ENCODE peak calls at places on chromosomes 12 and 14, in four cellular contexts. E is stimulated activated CD8-positive, alpha-beta memory T cell treated with anti-CD3 and anti-CD28 coated beads, Interleukin-2, amount 100 ng/mL, for 48 hours; Y is ovary; K is endothelial cell. X is an unnamed sample.

GRCh38 chr12:42282301-42282700 is 43.6 kb downstream of the ZCRB1 start:
- DNase-seq in Y (no peak), E (no peak), K (no peak), X (no peak)

GRCh38 chr12:62613092-62613491 is 146.5 kb downstream of the MON2 start:
- DNase-seq in E (no peak), Y (no peak), K (no peak), X (no peak)

GRCh38 chr14:54223978-54224377 is 172.8 kb upstream of the CDKN3 start:
- DNase-seq in E (no peak), K (no peak), Y (no peak), X (no peak)

GRCh38 chr14:63551338-63551737 is 8.2 kb upstream of the PPP2R5E start:
- DNase-seq in E (no peak), Y (no peak), K (no peak), X (no peak)

GRCh38 chr12:27682534-27682933 is 13.7 kb upstream of the REP15 start:
- DNase-seq in E (no peak), Y (no peak), K (no peak), X (no peak)

GRCh38 chr14:90091393-90091792 is 29.6 kb downstream of the KCNK13 start:
- DNase-seq in Y (no peak), K (no peak), E (no peak), X (no peak)

GRCh38 chr12:116863275-116863767 is 17.9 kb downstream of the HRK start:
- DNase-seq in Y (no peak), E (no peak), K (peak), X (no peak)

GRCh38 chr12:25495336-25496097 is 57.6 kb downstream of the LMNTD1 start:
- DNase-seq in Y (no peak), E (no peak), K (no peak), X (no peak)

GRCh38 chr12:65308001-65308400 is 29.5 kb downstream of the MSRB3 start:
- DNase-seq in Y (no peak), K (no peak), E (no peak), X (no peak)

GRCh38 chr14:31024577-31025334 is 693 bp upstream of the AP4S1 start:
- DNase-seq in K (no peak), Y (no peak), E (no peak), X (no peak)

GRCh38 chr12:31035944-31036665 is 37.6 kb upstream of the DDX11 start:
- DNase-seq in K (no peak), E (no peak), Y (no peak), X (no peak)

GRCh38 chr14:62179367-62180018 is 417.3 kb downstream of the SNAPC1 start:
- DNase-seq in Y (no peak), E (no peak), K (peak), X (peak)

GRCh38 chr12:107318554-107318803 is 225.1 kb upstream of the CRY1 start:
- DNase-seq in Y (no peak), K (no peak), E (no peak), X (no peak)

GRCh38 chr14:33564774-33565630 is 385.9 kb downstream of the EGLN3 start:
- DNase-seq in E (no peak), K (peak), Y (no peak), X (no peak)

GRCh38 chr12:82124711-82125110 is 233.5 kb downstream of the CCDC59 start:
- DNase-seq in Y (no peak), E (no peak), K (no peak), X (no peak)

GRCh38 chr14:65101631-65102440 is 481 bp downstream of the MAX start:
- DNase-seq in K (peak), E (peak), Y (no peak), X (no peak)

GRCh38 chr14:68549057-68549421 is 243.8 kb downstream of the ZFP36L1 start:
- DNase-seq in Y (no peak), E (no peak), K (no peak), X (no peak)

X was measured in iPS DF 6.9.